ENCODE peak calls at places on chromosomes 7 and 10, in seven cellular contexts. U is IMR-90; R is ureter; V is keratinocyte; O is AG08395; F is activated T-cell treated with anti-CD3 and anti-CD28 coated beads, Interleukin-2, amount 50 U/mL, for 24 hours; G is central memory CD4-positive, alpha-beta T cell. Q is an unnamed sample.

GRCh38 chr7:82729172-82730030 is 285.8 kb upstream of the CACNA2D1 start:
- DNase-seq in U (peak; percentile 60), R (peak; percentile 32), V (no peak), O (peak; percentile 34), F (no peak), G (no peak), Q (peak; percentile 12)

GRCh38 chr7:101814081-101814995 is 3.1 kb upstream of the CUX1 start:
- DNase-seq in U (peak; percentile 44), R (peak; percentile 55), V (no peak), O (peak; percentile 69), F (peak; percentile 80), G (peak; percentile 50), Q (peak; percentile 34)

GRCh38 chr10:97123713-97124112 is 62.0 kb downstream of the SLIT1 start:
- DNase-seq in U (no peak), R (no peak), V (no peak), O (no peak), F (no peak), G (no peak), Q (no peak)

GRCh38 chr10:51718804-51719291 is 19.5 kb upstream of the CSTF2T start:
- DNase-seq in U (peak; percentile 92), R (no peak), V (no peak), O (peak; percentile 17), F (no peak), G (no peak), Q (no peak)

GRCh38 chr7:29569648-29570047 is 6.0 kb downstream of the PRR15 start:
- DNase-seq in U (no peak), R (no peak), V (no peak), O (no peak), F (no peak), G (no peak), Q (no peak)

GRCh38 chr10:79605308-79605707 is 5.4 kb upstream of the SFTPA1 start:
- DNase-seq in U (no peak), R (no peak), V (no peak), O (no peak), F (no peak), G (no peak), Q (no peak)

GRCh38 chr7:8443871-8444756 is 10.7 kb downstream of the NXPH1 start:
- DNase-seq in U (no peak), R (no peak), V (no peak), O (no peak), F (no peak), G (no peak), Q (no peak)

GRCh38 chr7:130506358-130506757 is 14.5 kb downstream of the MEST start:
- DNase-seq in U (no peak), R (no peak), V (no peak), O (no peak), F (no peak), G (no peak), Q (no peak)

GRCh38 chr7:149816267-149816751 is 21.9 kb upstream of the ZNF862 start:
- DNase-seq in U (no peak), R (no peak), V (no peak), O (no peak), F (no peak), G (no peak), Q (no peak)

GRCh38 chr10:97713828-97714400 is 384 bp downstream of the MARVELD1 start:
- DNase-seq in U (peak; percentile 74), R (peak; percentile 75), V (no peak), O (peak; percentile 60), F (peak; percentile 78), G (peak; percentile 52), Q (peak; percentile 63)

GRCh38 chr10:97810476-97810875 is 38.7 kb upstream of the SFRP5 start:
- DNase-seq in U (peak; percentile 12), R (no peak), V (no peak), O (no peak), F (no peak), G (no peak), Q (no peak)

GRCh38 chr10:114684085-114684821 is 26.2 kb upstream of the ABLIM1 start:
- DNase-seq in U (peak; percentile 30), R (peak; percentile 54), V (no peak), O (peak; percentile 57), F (no peak), G (no peak), Q (no peak)

GRCh38 chr10:132698761-132699391 is 87.1 kb downstream of the NKX6-2 start:
- DNase-seq in U (no peak), R (no peak), V (no peak), O (no peak), F (no peak), G (no peak), Q (no peak)

GRCh38 chr10:70820976-70821750 is 5.4 kb downstream of the SGPL1 start:
- DNase-seq in U (peak; percentile 39), R (no peak), V (no peak), O (no peak), F (no peak), G (no peak), Q (no peak)

GRCh38 chr7:86947956-86948355 is 111.5 kb downstream of the ELAPOR2 start:
- DNase-seq in U (no peak), R (no peak), V (no peak), O (peak; percentile 4), F (no peak), G (no peak), Q (no peak)

GRCh38 chr10:24898501-24898900 is 53.9 kb downstream of the PRTFDC1 start:
- DNase-seq in U (no peak), R (no peak), V (no peak), O (no peak), F (no peak), G (no peak), Q (no peak)

Q was measured in prostate gland.